ENCODE peak calls at places on chromosomes 13 and 19, in nine cellular contexts. P is adipocyte, H is pancreas, K is left ventricle myocardium inferior, L is OCI-LY7, X is adrenal gland, Y is esophagus squamous epithelium, Q is BE2C, G is body of pancreas. M is an unnamed sample.

GRCh38 chr13:32117696-32118095 is 86.1 kb downstream of the FRY start:
- DNase-seq in Y (no peak), X (peak; percentile 86), L (no peak), G (peak; percentile 81), K (peak; percentile 58), P (no peak), Q (no peak), H (peak; percentile 55), M (peak; percentile 64)

GRCh38 chr13:94252209-94252608 is 227.3 kb downstream of the DCT start:
- DNase-seq in L (no peak), H (no peak), Y (no peak), X (no peak), P (no peak), K (no peak), Q (no peak), G (no peak), M (no peak)

GRCh38 chr19:49585023-49585422 is 3.9 kb downstream of the PRRG2 start:
- DNase-seq in G (no peak), H (peak; percentile 71), Q (peak; percentile 60), P (no peak), X (no peak), Y (no peak), K (no peak), L (no peak), M (no peak)

GRCh38 chr19:39928357-39928725 is 6.1 kb downstream of the FCGBP start:
- DNase-seq in Q (no peak), H (no peak), Y (no peak), L (no peak), P (no peak), G (no peak), X (no peak), K (no peak), M (no peak)

GRCh38 chr13:50244355-50244912 is 229.2 kb downstream of the KCNRG start:
- DNase-seq in L (no peak), G (no peak), P (no peak), H (no peak), X (no peak), Q (no peak), K (no peak), Y (no peak), M (no peak)

GRCh38 chr13:19794552-19795143 is 11.9 kb upstream of the PSPC1 start:
- DNase-seq in X (no peak), L (no peak), Q (no peak), G (no peak), P (no peak), Y (no peak), K (no peak), H (no peak), M (no peak)

GRCh38 chr13:31968473-31968872 is 63.1 kb upstream of the FRY start:
- DNase-seq in G (peak; percentile 39), L (no peak), Q (peak; percentile 53), X (no peak), H (no peak), K (no peak), Y (no peak), P (no peak), M (no peak)

GRCh38 chr13:39455534-39456175 is 147.3 kb downstream of the LHFPL6 start:
- DNase-seq in L (no peak), Y (no peak), P (no peak), Q (no peak), H (no peak), G (no peak), X (no peak), K (no peak), M (no peak)

GRCh38 chr19:49212302-49212701 is 54.7 kb downstream of the TRPM4 start:
- DNase-seq in P (peak; percentile 17), L (no peak), Y (no peak), H (no peak), Q (peak; percentile 35), G (no peak), X (no peak), K (no peak), M (no peak)

GRCh38 chr13:39401091-39401647 is 201.8 kb downstream of the LHFPL6 start:
- DNase-seq in P (no peak), Q (no peak), K (no peak), L (no peak), H (no peak), G (no peak), Y (no peak), X (no peak), M (no peak)

GRCh38 chr13:30745917-30746686 is 10.8 kb downstream of the ALOX5AP start:
- DNase-seq in P (no peak), Y (no peak), G (peak; percentile 26), K (no peak), Q (peak; percentile 48), H (no peak), L (no peak), X (peak; percentile 53), M (no peak)

GRCh38 chr19:483332-484072 is 12.8 kb upstream of the MADCAM1 start:
- DNase-seq in P (no peak), G (no peak), Q (no peak), K (no peak), X (no peak), L (no peak), H (peak; percentile 62), Y (no peak), M (peak; percentile 52)

GRCh38 chr19:10007811-10008211 is 2.5 kb downstream of the COL5A3 start:
- DNase-seq in K (peak; percentile 63), G (no peak), L (no peak), H (no peak), X (peak; percentile 67), Q (no peak), Y (no peak), P (peak; percentile 47), M (no peak)

GRCh38 chr19:10010247-10010691 is at the start of gene COL5A3:
- DNase-seq in L (no peak), P (peak; percentile 84), X (peak; percentile 59), Q (no peak), G (no peak), K (peak; percentile 76), Y (no peak), H (no peak), M (peak; percentile 70)

GRCh38 chr19:10010939-10011338 is 635 bp upstream of the COL5A3 start:
- DNase-seq in L (no peak), K (no peak), H (no peak), P (no peak), X (no peak), Q (no peak), G (no peak), Y (no peak), M (no peak)

GRCh38 chr19:10009269-10009665 is 1.0 kb downstream of the COL5A3 start:
- DNase-seq in P (peak; percentile 79), X (peak; percentile 67), G (peak; percentile 62), K (peak; percentile 84), Q (no peak), Y (no peak), L (no peak), H (peak; percentile 83), M (peak; percentile 69)

GRCh38 chr19:10009714-10010224 is 535 bp downstream of the COL5A3 start:
- DNase-seq in G (no peak), L (no peak), Q (no peak), P (peak; percentile 5), K (no peak), X (no peak), Y (no peak), H (no peak), M (no peak)
- H3K4me3 ChIP-seq in G (no peak overlapping the region), L (no peak overlapping the region), Q (no peak overlapping the region), P (peak overlapping the region; percentile 98), K (peak overlapping the region; percentile 69), X (no peak overlapping the region), Y (peak overlapping the region; percentile 53), H (peak overlapping the region; percentile 30), M (peak overlapping the region; percentile 51)

GRCh38 chr13:114244637-114245036 is 9.9 kb downstream of the CDC16 start:
- DNase-seq in Q (no peak), G (no peak), P (no peak), K (no peak), Y (no peak), L (no peak), H (no peak), X (no peak), M (no peak)

GRCh38 chr13:114237415-114238112 is 2.9 kb downstream of the CDC16 start:
- DNase-seq in P (no peak), Q (no peak), G (no peak), X (no peak), Y (no peak), H (no peak), L (no peak), K (no peak), M (no peak)

GRCh38 chr13:114236224-114236623 is 1.5 kb downstream of the CDC16 start:
- DNase-seq in Y (no peak), Q (no peak), K (no peak), X (no peak), P (no peak), L (no peak), H (no peak), G (no peak), M (no peak)

GRCh38 chr13:114241918-114242317 is 7.2 kb downstream of the CDC16 start:
- DNase-seq in X (no peak), H (no peak), Q (no peak), K (no peak), G (no peak), P (no peak), Y (no peak), L (no peak), M (no peak)
- H3K4me1 ChIP-seq in X (no peaks in the 10 kb centered on the region), H (no peaks in the 10 kb centered on the region), Q (no peaks in the 10 kb centered on the region), K (peaks cover 3% of the 10 kb centered on the region), G (no peaks in the 10 kb centered on the region), P (no peaks in the 10 kb centered on the region), Y (no peaks in the 10 kb centered on the region), L (no peaks in the 10 kb centered on the region), M (no peaks in the 10 kb centered on the region)

GRCh38 chr13:45769072-45769471 is 67.0 kb downstream of the CBY2 start:
- DNase-seq in X (no peak), K (no peak), L (no peak), Y (no peak), H (no peak), Q (no peak), G (no peak), P (no peak), M (no peak)
- H3K4me3 ChIP-seq in X (no peak overlapping the region), K (no peak overlapping the region), L (no peak overlapping the region), Y (no peak overlapping the region), H (no peak overlapping the region), Q (no peak overlapping the region), G (no peak overlapping the region), P (no peak overlapping the region), M (no peak overlapping the region)

GRCh38 chr13:109719962-109720646 is 66.3 kb downstream of the IRS2 start:
- DNase-seq in Q (no peak), K (no peak), P (no peak), Y (no peak), G (no peak), L (no peak), H (no peak), X (peak; percentile 76), M (no peak)

GRCh38 chr13:109720758-109721184 is 65.6 kb downstream of the IRS2 start:
- DNase-seq in Y (no peak), H (no peak), X (no peak), G (no peak), Q (no peak), P (no peak), L (no peak), K (no peak), M (no peak)

GRCh38 chr13:109724603-109725002 is 61.8 kb downstream of the IRS2 start:
- DNase-seq in L (no peak), K (no peak), P (no peak), Q (no peak), Y (no peak), G (no peak), H (no peak), X (no peak), M (no peak)

GRCh38 chr13:109723046-109723445 is 63.3 kb downstream of the IRS2 start:
- DNase-seq in X (no peak), G (no peak), Y (no peak), P (no peak), K (no peak), H (no peak), Q (no peak), L (no peak), M (no peak)

GRCh38 chr13:109722068-109722467 is 64.3 kb downstream of the IRS2 start:
- DNase-seq in L (no peak), Q (no peak), Y (no peak), P (no peak), X (no peak), G (no peak), H (no peak), K (no peak), M (no peak)
- H3K4me1 ChIP-seq in L (no peaks in the 10 kb centered on the region), Q (no peaks in the 10 kb centered on the region), Y (no peaks in the 10 kb centered on the region), P (peaks cover 15% of the 10 kb centered on the region), X (peaks cover 14% of the 10 kb centered on the region), G (no peaks in the 10 kb centered on the region), H (no peaks in the 10 kb centered on the region), K (no peaks in the 10 kb centered on the region), M (no peaks in the 10 kb centered on the region)